ENCODE peak calls at places on chromosome 18, in eight cellular contexts. One of them, this sample, is unnamed.

GRCh38 chr18:28120811-28121210 is 56.1 kb downstream of the CDH2 start:
- DNase-seq in GM12891: no peak
- DNase-seq in naive B cell: no peak
- DNase-seq in posterior vena cava: no peak
- DNase-seq in RWPE2: no peak
- DNase-seq in stimulated activated CD4-positive, alpha-beta T cell treated with anti-CD3 and anti-CD28 coated beads, TNF-alpha, amount 100 ng/mL, for 24 hours: no peak
- DNase-seq in EL: no peak
- DNase-seq in iris pigment epithelial cell: no peak
- DNase-seq in this sample: no peak

GRCh38 chr18:24630346-24630880 is 170.0 kb downstream of the HRH4 start:
- DNase-seq in RWPE2: no peak
- DNase-seq in stimulated activated CD4-positive, alpha-beta T cell treated with anti-CD3 and anti-CD28 coated beads, TNF-alpha, amount 100 ng/mL, for 24 hours: no peak
- DNase-seq in GM12891: no peak
- DNase-seq in posterior vena cava: no peak
- DNase-seq in iris pigment epithelial cell: no peak
- DNase-seq in naive B cell: no peak
- DNase-seq in EL: no peak
- DNase-seq in this sample: no peak

GRCh38 chr18:52992041-52992440 is 652.0 kb downstream of the DCC start:
- DNase-seq in stimulated activated CD4-positive, alpha-beta T cell treated with anti-CD3 and anti-CD28 coated beads, TNF-alpha, amount 100 ng/mL, for 24 hours: no peak
- DNase-seq in iris pigment epithelial cell: no peak
- DNase-seq in RWPE2: no peak
- DNase-seq in EL: no peak
- DNase-seq in naive B cell: no peak
- DNase-seq in GM12891: no peak
- DNase-seq in posterior vena cava: no peak
- DNase-seq in this sample: peak

GRCh38 chr18:75214766-75215515 is 4.3 kb downstream of the TSHZ1 start:
- DNase-seq in stimulated activated CD4-positive, alpha-beta T cell treated with anti-CD3 and anti-CD28 coated beads, TNF-alpha, amount 100 ng/mL, for 24 hours: no peak
- DNase-seq in EL: no peak
- DNase-seq in RWPE2: no peak
- DNase-seq in GM12891: no peak
- DNase-seq in iris pigment epithelial cell: no peak
- DNase-seq in naive B cell: no peak
- DNase-seq in posterior vena cava: no peak
- DNase-seq in this sample: no peak

GRCh38 chr18:41197967-41198366 is 757.1 kb upstream of the PIK3C3 start:
- DNase-seq in RWPE2: no peak
- DNase-seq in posterior vena cava: no peak
- DNase-seq in stimulated activated CD4-positive, alpha-beta T cell treated with anti-CD3 and anti-CD28 coated beads, TNF-alpha, amount 100 ng/mL, for 24 hours: no peak
- DNase-seq in naive B cell: no peak
- DNase-seq in GM12891: no peak
- DNase-seq in iris pigment epithelial cell: no peak
- DNase-seq in EL: no peak
- DNase-seq in this sample: no peak

GRCh38 chr18:6370410-6370809 is 44.3 kb downstream of the L3MBTL4 start:
- DNase-seq in stimulated activated CD4-positive, alpha-beta T cell treated with anti-CD3 and anti-CD28 coated beads, TNF-alpha, amount 100 ng/mL, for 24 hours: no peak
- DNase-seq in RWPE2: no peak
- DNase-seq in EL: no peak
- DNase-seq in naive B cell: no peak
- DNase-seq in posterior vena cava: no peak
- DNase-seq in GM12891: no peak
- DNase-seq in iris pigment epithelial cell: no peak
- DNase-seq in this sample: no peak

GRCh38 chr18:79954791-79955190 is 3.3 kb upstream of the SLC66A2 start:
- DNase-seq in stimulated activated CD4-positive, alpha-beta T cell treated with anti-CD3 and anti-CD28 coated beads, TNF-alpha, amount 100 ng/mL, for 24 hours: no peak
- DNase-seq in naive B cell: no peak
- DNase-seq in EL: no peak
- DNase-seq in iris pigment epithelial cell: no peak
- DNase-seq in posterior vena cava: peak
- DNase-seq in GM12891: no peak
- DNase-seq in RWPE2: no peak
- DNase-seq in this sample: no peak

GRCh38 chr18:493974-494601 is 6.4 kb downstream of the COLEC12 start:
- DNase-seq in stimulated activated CD4-positive, alpha-beta T cell treated with anti-CD3 and anti-CD28 coated beads, TNF-alpha, amount 100 ng/mL, for 24 hours: no peak
- DNase-seq in RWPE2: no peak
- DNase-seq in posterior vena cava: no peak
- DNase-seq in naive B cell: no peak
- DNase-seq in EL: no peak
- DNase-seq in iris pigment epithelial cell: no peak
- DNase-seq in GM12891: no peak
- DNase-seq in this sample: no peak

GRCh38 chr18:40531061-40531460 is 1424.0 kb upstream of the PIK3C3 start:
- DNase-seq in GM12891: no peak
- DNase-seq in posterior vena cava: no peak
- DNase-seq in naive B cell: no peak
- DNase-seq in RWPE2: no peak
- DNase-seq in stimulated activated CD4-positive, alpha-beta T cell treated with anti-CD3 and anti-CD28 coated beads, TNF-alpha, amount 100 ng/mL, for 24 hours: no peak
- DNase-seq in iris pigment epithelial cell: peak
- DNase-seq in EL: no peak
- DNase-seq in this sample: no peak

GRCh38 chr18:34773961-34774754 is 64.1 kb downstream of the DTNA start:
- DNase-seq in naive B cell: no peak
- DNase-seq in RWPE2: peak
- DNase-seq in EL: peak
- DNase-seq in GM12891: no peak
- DNase-seq in posterior vena cava: no peak
- DNase-seq in iris pigment epithelial cell: peak
- DNase-seq in stimulated activated CD4-positive, alpha-beta T cell treated with anti-CD3 and anti-CD28 coated beads, TNF-alpha, amount 100 ng/mL, for 24 hours: no peak
- DNase-seq in this sample: no peak

GRCh38 chr18:3281456-3282400 is 19.8 kb downstream of the MYL12B start:
- DNase-seq in posterior vena cava: no peak
- DNase-seq in RWPE2: no peak
- DNase-seq in GM12891: no peak
- DNase-seq in stimulated activated CD4-positive, alpha-beta T cell treated with anti-CD3 and anti-CD28 coated beads, TNF-alpha, amount 100 ng/mL, for 24 hours: no peak
- DNase-seq in naive B cell: peak
- DNase-seq in iris pigment epithelial cell: peak
- DNase-seq in EL: peak
- DNase-seq in this sample: no peak

GRCh38 chr18:3037423-3037915 is 24.5 kb upstream of the LPIN2 start:
- DNase-seq in stimulated activated CD4-positive, alpha-beta T cell treated with anti-CD3 and anti-CD28 coated beads, TNF-alpha, amount 100 ng/mL, for 24 hours: no peak
- DNase-seq in RWPE2: no peak
- DNase-seq in EL: peak
- DNase-seq in naive B cell: no peak
- DNase-seq in posterior vena cava: no peak
- DNase-seq in iris pigment epithelial cell: peak
- DNase-seq in GM12891: peak
- DNase-seq in this sample: no peak

GRCh38 chr18:54983041-54983686 is 23.9 kb upstream of the CCDC68 start:
- DNase-seq in RWPE2: no peak
- DNase-seq in GM12891: no peak
- DNase-seq in posterior vena cava: no peak
- DNase-seq in naive B cell: peak
- DNase-seq in iris pigment epithelial cell: peak
- DNase-seq in stimulated activated CD4-positive, alpha-beta T cell treated with anti-CD3 and anti-CD28 coated beads, TNF-alpha, amount 100 ng/mL, for 24 hours: no peak
- DNase-seq in EL: peak
- DNase-seq in this sample: peak

GRCh38 chr18:28736951-28737350 is 560.0 kb upstream of the CDH2 start:
- DNase-seq in naive B cell: no peak
- DNase-seq in RWPE2: no peak
- DNase-seq in GM12891: no peak
- DNase-seq in EL: peak
- DNase-seq in stimulated activated CD4-positive, alpha-beta T cell treated with anti-CD3 and anti-CD28 coated beads, TNF-alpha, amount 100 ng/mL, for 24 hours: no peak
- DNase-seq in posterior vena cava: no peak
- DNase-seq in iris pigment epithelial cell: no peak
- DNase-seq in this sample: no peak

GRCh38 chr18:55346961-55347740 is 240.8 kb downstream of the TCF4 start:
- DNase-seq in GM12891: no peak
- DNase-seq in iris pigment epithelial cell: no peak
- DNase-seq in EL: no peak
- DNase-seq in stimulated activated CD4-positive, alpha-beta T cell treated with anti-CD3 and anti-CD28 coated beads, TNF-alpha, amount 100 ng/mL, for 24 hours: no peak
- DNase-seq in naive B cell: no peak
- DNase-seq in posterior vena cava: no peak
- DNase-seq in RWPE2: no peak
- DNase-seq in this sample: no peak

GRCh38 chr18:54532222-54532621 is 58.8 kb upstream of the DYNAP start:
- DNase-seq in stimulated activated CD4-positive, alpha-beta T cell treated with anti-CD3 and anti-CD28 coated beads, TNF-alpha, amount 100 ng/mL, for 24 hours: no peak
- DNase-seq in posterior vena cava: no peak
- DNase-seq in naive B cell: no peak
- DNase-seq in GM12891: no peak
- DNase-seq in RWPE2: no peak
- DNase-seq in iris pigment epithelial cell: no peak
- DNase-seq in EL: no peak
- DNase-seq in this sample: no peak

GRCh38 chr18:34661464-34662087 is 48.5 kb upstream of the DTNA start:
- DNase-seq in iris pigment epithelial cell: peak
- DNase-seq in posterior vena cava: no peak
- DNase-seq in EL: peak
- DNase-seq in naive B cell: no peak
- DNase-seq in GM12891: peak
- DNase-seq in RWPE2: no peak
- DNase-seq in stimulated activated CD4-positive, alpha-beta T cell treated with anti-CD3 and anti-CD28 coated beads, TNF-alpha, amount 100 ng/mL, for 24 hours: no peak
- DNase-seq in this sample: peak

GRCh38 chr18:75083761-75084160 is 125.2 kb downstream of the PTGR3 start:
- DNase-seq in RWPE2: no peak
- DNase-seq in posterior vena cava: no peak
- DNase-seq in EL: no peak
- DNase-seq in stimulated activated CD4-positive, alpha-beta T cell treated with anti-CD3 and anti-CD28 coated beads, TNF-alpha, amount 100 ng/mL, for 24 hours: no peak
- DNase-seq in GM12891: no peak
- DNase-seq in iris pigment epithelial cell: no peak
- DNase-seq in naive B cell: no peak
- DNase-seq in this sample: no peak

GRCh38 chr18:51921862-51922261 is 418.1 kb upstream of the DCC start:
- DNase-seq in EL: no peak
- DNase-seq in naive B cell: no peak
- DNase-seq in stimulated activated CD4-positive, alpha-beta T cell treated with anti-CD3 and anti-CD28 coated beads, TNF-alpha, amount 100 ng/mL, for 24 hours: no peak
- DNase-seq in GM12891: no peak
- DNase-seq in posterior vena cava: no peak
- DNase-seq in iris pigment epithelial cell: no peak
- DNase-seq in RWPE2: no peak
- DNase-seq in this sample: no peak

GRCh38 chr18:76821875-76822509 is 365 bp upstream of the ZNF236 start:
- DNase-seq in naive B cell: peak
- DNase-seq in iris pigment epithelial cell: peak
- DNase-seq in EL: peak
- DNase-seq in RWPE2: no peak
- DNase-seq in posterior vena cava: peak
- DNase-seq in GM12891: peak
- DNase-seq in stimulated activated CD4-positive, alpha-beta T cell treated with anti-CD3 and anti-CD28 coated beads, TNF-alpha, amount 100 ng/mL, for 24 hours: peak
- DNase-seq in this sample: peak

GRCh38 chr18:34947711-34948125 is 93.5 kb upstream of the MAPRE2 start:
- DNase-seq in posterior vena cava: no peak
- DNase-seq in RWPE2: no peak
- DNase-seq in GM12891: no peak
- DNase-seq in EL: peak
- DNase-seq in iris pigment epithelial cell: peak
- DNase-seq in naive B cell: no peak
- DNase-seq in stimulated activated CD4-positive, alpha-beta T cell treated with anti-CD3 and anti-CD28 coated beads, TNF-alpha, amount 100 ng/mL, for 24 hours: no peak
- DNase-seq in this sample: no peak

GRCh38 chr18:79988079-79988924 is at the start of gene TXNL4A:
- DNase-seq in RWPE2: peak
- DNase-seq in stimulated activated CD4-positive, alpha-beta T cell treated with anti-CD3 and anti-CD28 coated beads, TNF-alpha, amount 100 ng/mL, for 24 hours: peak
- DNase-seq in posterior vena cava: peak
- DNase-seq in EL: peak
- DNase-seq in iris pigment epithelial cell: peak
- DNase-seq in naive B cell: peak
- DNase-seq in GM12891: peak
- DNase-seq in this sample: peak

GRCh38 chr18:11119550-11119949 is 29.8 kb downstream of the PIEZO2 start:
- DNase-seq in GM12891: no peak
- DNase-seq in naive B cell: no peak
- DNase-seq in stimulated activated CD4-positive, alpha-beta T cell treated with anti-CD3 and anti-CD28 coated beads, TNF-alpha, amount 100 ng/mL, for 24 hours: no peak
- DNase-seq in RWPE2: no peak
- DNase-seq in posterior vena cava: no peak
- DNase-seq in EL: peak
- DNase-seq in iris pigment epithelial cell: peak
- DNase-seq in this sample: peak

GRCh38 chr18:9690418-9691178 is 17.5 kb upstream of the RAB31 start:
- DNase-seq in EL: peak
- DNase-seq in RWPE2: no peak
- DNase-seq in naive B cell: no peak
- DNase-seq in posterior vena cava: no peak
- DNase-seq in stimulated activated CD4-positive, alpha-beta T cell treated with anti-CD3 and anti-CD28 coated beads, TNF-alpha, amount 100 ng/mL, for 24 hours: no peak
- DNase-seq in iris pigment epithelial cell: no peak
- DNase-seq in GM12891: no peak
- DNase-seq in this sample: no peak

GRCh38 chr18:42365550-42365949 is 410.5 kb downstream of the PIK3C3 start:
- DNase-seq in posterior vena cava: no peak
- DNase-seq in GM12891: no peak
- DNase-seq in stimulated activated CD4-positive, alpha-beta T cell treated with anti-CD3 and anti-CD28 coated beads, TNF-alpha, amount 100 ng/mL, for 24 hours: no peak
- DNase-seq in naive B cell: no peak
- DNase-seq in iris pigment epithelial cell: no peak
- DNase-seq in RWPE2: no peak
- DNase-seq in EL: no peak
- DNase-seq in this sample: no peak